ENCODE peak calls at places on chromosomes 2 and 18, in nine cellular contexts. S, J, D, Y, A, B, M, P and U are unnamed samples.

GRCh38 chr18:9758624-9759075 is 50.5 kb downstream of the RAB31 start:
- DNase-seq in D (no peak), B (no peak), Y (no peak), J (no peak), P (no peak), A (no peak), S (no peak), M (no peak), U (no peak)

GRCh38 chr2:65746919-65747678 is 314.7 kb upstream of the SPRED2 start:
- DNase-seq in Y (no peak), B (no peak), S (peak), M (no peak), D (peak), A (no peak), J (no peak), P (no peak), U (no peak)

GRCh38 chr18:48260237-48260636 is 148.9 kb downstream of the ZBTB7C start:
- DNase-seq in Y (no peak), P (no peak), A (no peak), D (no peak), J (no peak), B (no peak), M (no peak), S (no peak), U (no peak)

GRCh38 chr2:54500404-54501147 is 44.4 kb downstream of the SPTBN1 start:
- DNase-seq in S (no peak), M (no peak), A (no peak), P (no peak), B (no peak), Y (no peak), J (no peak), D (peak), U (no peak)

GRCh38 chr2:25173719-25174118 is 5.3 kb upstream of the POMC start:
- DNase-seq in P (no peak), S (peak), M (no peak), Y (no peak), D (no peak), A (no peak), J (no peak), B (no peak), U (no peak)

GRCh38 chr2:98086491-98087446 is at the start of gene VWA3B:
- DNase-seq in S (peak), J (no peak), A (peak), B (peak), Y (peak), M (peak), P (peak), D (peak), U (peak)

GRCh38 chr2:237695201-237695780 is 67.9 kb downstream of the LRRFIP1 start:
- DNase-seq in M (peak), D (no peak), A (no peak), J (no peak), Y (peak), B (peak), S (peak), P (peak), U (no peak)

GRCh38 chr2:149161481-149162225 is 123.2 kb downstream of the LYPD6B start:
- DNase-seq in Y (peak), S (no peak), A (no peak), B (no peak), J (no peak), M (no peak), D (no peak), P (no peak), U (no peak)

GRCh38 chr2:203451686-203452085 is 83.4 kb downstream of the RAPH1 start:
- DNase-seq in P (no peak), S (no peak), M (no peak), D (no peak), A (no peak), Y (no peak), B (no peak), J (no peak), U (no peak)

GRCh38 chr2:236679906-236680305 is 110.3 kb downstream of the ACKR3 start:
- DNase-seq in P (peak), S (peak), M (peak), J (no peak), A (no peak), Y (no peak), B (no peak), D (no peak), U (no peak)

GRCh38 chr18:58466636-58467205 is 162.2 kb downstream of the ALPK2 start:
- DNase-seq in B (no peak), A (no peak), M (no peak), S (no peak), Y (no peak), D (no peak), P (peak), J (no peak), U (no peak)

GRCh38 chr2:151051584-151052220 is 210.0 kb downstream of the RBM43 start:
- DNase-seq in M (peak), A (peak), S (peak), Y (peak), D (no peak), J (no peak), P (peak), B (peak), U (no peak)

GRCh38 chr2:232877940-232878511 is 8.0 kb downstream of the SNORC start:
- DNase-seq in M (no peak), P (no peak), Y (no peak), A (no peak), D (peak), B (no peak), J (no peak), S (peak), U (peak)

GRCh38 chr2:56688661-56689060 is 504.9 kb downstream of the CCDC85A start:
- DNase-seq in J (no peak), D (no peak), Y (no peak), B (no peak), P (no peak), M (no peak), S (no peak), A (no peak), U (no peak)

GRCh38 chr2:223545830-223546229 is 56.3 kb downstream of the SCG2 start:
- DNase-seq in P (no peak), B (no peak), A (no peak), J (no peak), S (no peak), D (no peak), M (no peak), Y (no peak), U (no peak)

GRCh38 chr18:42192251-42193248 is 237.5 kb downstream of the PIK3C3 start:
- DNase-seq in B (no peak), D (no peak), P (peak), J (no peak), S (no peak), A (no peak), M (no peak), Y (no peak), U (no peak)

GRCh38 chr2:171158790-171159325 is 1.8 kb downstream of the TLK1 start:
- DNase-seq in B (no peak), A (no peak), P (no peak), S (no peak), J (no peak), M (no peak), D (no peak), Y (peak), U (no peak)

DNA sequence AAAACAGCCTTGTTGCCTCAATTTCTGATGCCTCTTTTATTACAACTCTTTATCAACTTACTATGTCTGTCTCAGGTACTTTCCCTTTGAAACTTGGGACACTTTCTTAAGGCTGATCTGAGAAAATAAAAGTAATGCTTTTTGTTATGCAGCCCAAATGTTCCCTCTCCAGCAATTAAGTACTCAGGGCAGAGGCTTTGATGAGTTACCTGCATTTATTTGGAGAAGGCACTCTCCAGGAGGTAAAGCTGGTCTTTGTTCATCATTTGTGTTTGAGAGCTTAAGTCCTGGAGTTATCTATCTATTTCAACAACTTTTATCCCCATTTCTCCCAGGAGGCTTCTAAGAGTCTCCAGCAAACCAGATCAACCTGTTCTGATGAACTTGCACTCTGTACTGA is 259.2 kb downstream of the ASXL3 start:
- DNase-seq in J (no peak), D (no peak), Y (no peak), S (no peak), P (no peak), M (no peak), A (no peak), B (no peak), U (no peak)
- H3K4me3 ChIP-seq in J (no peak), D (no peak), Y (no peak), S (no peak), P (no peak), M (no peak), A (no peak), B (no peak), U (no peak)

GRCh38 chr2:188787661-188788044 is 186.5 kb upstream of the COL3A1 start:
- DNase-seq in P (no peak), D (no peak), A (no peak), S (no peak), Y (no peak), M (peak), J (no peak), B (no peak), U (no peak)

GRCh38 chr2:188788621-188789020 is 185.6 kb upstream of the COL3A1 start:
- DNase-seq in Y (no peak), P (peak), J (no peak), M (peak), D (peak), S (no peak), A (peak), B (no peak), U (peak)

GRCh38 chr2:188785515-188785914 is 188.7 kb upstream of the COL3A1 start:
- DNase-seq in M (peak), P (no peak), B (no peak), J (no peak), S (no peak), Y (no peak), A (no peak), D (no peak), U (no peak)

GRCh38 chr2:188786368-188786781 is 187.8 kb upstream of the COL3A1 start:
- DNase-seq in J (no peak), D (no peak), M (peak), Y (no peak), P (peak), A (peak), B (no peak), S (peak), U (peak)

GRCh38 chr2:188787002-188787660 is 187.0 kb upstream of the COL3A1 start:
- DNase-seq in S (no peak), Y (no peak), D (no peak), P (peak), M (peak), A (no peak), B (no peak), J (no peak), U (no peak)
- H3K4me3 ChIP-seq in S (peak), Y (no peak), D (peak), P (no peak), M (no peak), A (no peak), B (no peak), J (no peak), U (peak)

GRCh38 chr2:226643550-226644275 is 155.9 kb downstream of the IRS1 start:
- DNase-seq in P (no peak), D (no peak), J (no peak), Y (no peak), A (no peak), B (no peak), S (no peak), M (no peak), U (no peak)
- H3K4me3 ChIP-seq in P (no peak), D (no peak), J (no peak), Y (no peak), A (no peak), B (no peak), S (no peak), M (no peak), U (no peak)

GRCh38 chr2:69777778-69778089 is 35.8 kb downstream of the ANXA4 start:
- DNase-seq in P (no peak), S (no peak), M (no peak), J (no peak), Y (no peak), B (no peak), D (no peak), A (no peak), U (no peak)
- H3K4me3 ChIP-seq in P (no peak), S (no peak), M (no peak), J (no peak), Y (no peak), B (no peak), D (no peak), A (no peak), U (no peak)